ENCODE peak calls at places on chromosomes 12 and 14, in ten cellular contexts. One of them, this sample, is unnamed. For H3K36me3, the result is how much of the 10 kb centered on the place peaks cover.

GRCh38 chr14:95979339-95980042 is 59.7 kb upstream of the C14orf132 start:
- DNase-seq in psoas muscle: no peak
- DNase-seq in right atrium auricular region: no peak
- DNase-seq in ascending aorta: no peak
- DNase-seq in body of pancreas: peak
- DNase-seq in mammary epithelial cell: no peak
- DNase-seq in heart left ventricle: no peak
- DNase-seq in gastrocnemius medialis: no peak
- DNase-seq in thoracic aorta: no peak
- DNase-seq in K562: no peak
- DNase-seq in this sample: no peak

GRCh38 chr12:52251367-52252055 is 18.5 kb downstream of the KRT7 start:
- DNase-seq in thoracic aorta: no peak
- DNase-seq in K562: no peak
- DNase-seq in psoas muscle: no peak
- DNase-seq in heart left ventricle: no peak
- DNase-seq in mammary epithelial cell: no peak
- DNase-seq in right atrium auricular region: no peak
- DNase-seq in gastrocnemius medialis: no peak
- DNase-seq in body of pancreas: no peak
- DNase-seq in ascending aorta: peak
- DNase-seq in this sample: no peak

GRCh38 chr12:47272412-47273190 is 192.8 kb upstream of the AMIGO2 start:
- DNase-seq in thoracic aorta: no peak
- DNase-seq in K562: peak
- DNase-seq in ascending aorta: no peak
- DNase-seq in psoas muscle: no peak
- DNase-seq in right atrium auricular region: no peak
- DNase-seq in heart left ventricle: no peak
- DNase-seq in body of pancreas: no peak
- DNase-seq in gastrocnemius medialis: no peak
- DNase-seq in mammary epithelial cell: peak
- DNase-seq in this sample: peak

GRCh38 chr14:64113279-64113678 is 180.9 kb downstream of the ESR2 start:
- DNase-seq in mammary epithelial cell: no peak
- DNase-seq in psoas muscle: peak
- DNase-seq in body of pancreas: peak
- DNase-seq in gastrocnemius medialis: peak
- DNase-seq in thoracic aorta: no peak
- DNase-seq in heart left ventricle: peak
- DNase-seq in ascending aorta: no peak
- DNase-seq in right atrium auricular region: no peak
- DNase-seq in K562: no peak
- DNase-seq in this sample: no peak

GRCh38 chr14:44898547-44898946 is 63.2 kb downstream of the KLHL28 start:
- DNase-seq in body of pancreas: no peak
- DNase-seq in heart left ventricle: no peak
- DNase-seq in gastrocnemius medialis: no peak
- DNase-seq in thoracic aorta: no peak
- DNase-seq in mammary epithelial cell: no peak
- DNase-seq in K562: no peak
- DNase-seq in right atrium auricular region: no peak
- DNase-seq in psoas muscle: no peak
- DNase-seq in ascending aorta: no peak
- DNase-seq in this sample: peak

GRCh38 chr12:116736962-116737773 is 701 bp downstream of the SPRING1 start:
- DNase-seq in body of pancreas: peak
- DNase-seq in K562: peak
- DNase-seq in heart left ventricle: no peak
- DNase-seq in mammary epithelial cell: peak
- DNase-seq in thoracic aorta: no peak
- DNase-seq in ascending aorta: no peak
- DNase-seq in gastrocnemius medialis: no peak
- DNase-seq in psoas muscle: no peak
- DNase-seq in right atrium auricular region: no peak
- DNase-seq in this sample: no peak

GRCh38 chr14:54653764-54654469 is 87.0 kb downstream of the SAMD4A start:
- DNase-seq in K562: no peak
- DNase-seq in mammary epithelial cell: peak
- DNase-seq in right atrium auricular region: peak
- DNase-seq in thoracic aorta: no peak
- DNase-seq in heart left ventricle: peak
- DNase-seq in ascending aorta: peak
- DNase-seq in body of pancreas: peak
- DNase-seq in psoas muscle: peak
- DNase-seq in gastrocnemius medialis: peak
- DNase-seq in this sample: no peak

GRCh38 chr12:85363382-85364190 is 83.6 kb downstream of the ALX1 start:
- DNase-seq in K562: no peak
- DNase-seq in thoracic aorta: no peak
- DNase-seq in mammary epithelial cell: no peak
- DNase-seq in psoas muscle: no peak
- DNase-seq in body of pancreas: no peak
- DNase-seq in heart left ventricle: no peak
- DNase-seq in right atrium auricular region: no peak
- DNase-seq in gastrocnemius medialis: no peak
- DNase-seq in ascending aorta: no peak
- DNase-seq in this sample: no peak

GRCh38 chr14:65025818-65026217 is 39.1 kb downstream of the FNTB start:
- DNase-seq in mammary epithelial cell: no peak
- DNase-seq in body of pancreas: no peak
- DNase-seq in thoracic aorta: no peak
- DNase-seq in heart left ventricle: no peak
- DNase-seq in psoas muscle: no peak
- DNase-seq in K562: no peak
- DNase-seq in right atrium auricular region: no peak
- DNase-seq in gastrocnemius medialis: no peak
- DNase-seq in ascending aorta: no peak
- DNase-seq in this sample: no peak

GRCh38 chr12:111451649-111452129 is 46.0 kb downstream of the SH2B3 start:
- DNase-seq in gastrocnemius medialis: no peak
- DNase-seq in K562: peak
- DNase-seq in psoas muscle: no peak
- DNase-seq in right atrium auricular region: peak
- DNase-seq in heart left ventricle: no peak
- DNase-seq in ascending aorta: no peak
- DNase-seq in thoracic aorta: no peak
- DNase-seq in mammary epithelial cell: peak
- DNase-seq in body of pancreas: no peak
- DNase-seq in this sample: peak

GRCh38 chr14:96538663-96539317 is 36.6 kb downstream of the PAPOLA start:
- DNase-seq in gastrocnemius medialis: no peak
- DNase-seq in psoas muscle: no peak
- DNase-seq in right atrium auricular region: no peak
- DNase-seq in mammary epithelial cell: no peak
- DNase-seq in body of pancreas: no peak
- DNase-seq in ascending aorta: no peak
- DNase-seq in thoracic aorta: no peak
- DNase-seq in heart left ventricle: no peak
- DNase-seq in K562: no peak
- DNase-seq in this sample: peak

DNA sequence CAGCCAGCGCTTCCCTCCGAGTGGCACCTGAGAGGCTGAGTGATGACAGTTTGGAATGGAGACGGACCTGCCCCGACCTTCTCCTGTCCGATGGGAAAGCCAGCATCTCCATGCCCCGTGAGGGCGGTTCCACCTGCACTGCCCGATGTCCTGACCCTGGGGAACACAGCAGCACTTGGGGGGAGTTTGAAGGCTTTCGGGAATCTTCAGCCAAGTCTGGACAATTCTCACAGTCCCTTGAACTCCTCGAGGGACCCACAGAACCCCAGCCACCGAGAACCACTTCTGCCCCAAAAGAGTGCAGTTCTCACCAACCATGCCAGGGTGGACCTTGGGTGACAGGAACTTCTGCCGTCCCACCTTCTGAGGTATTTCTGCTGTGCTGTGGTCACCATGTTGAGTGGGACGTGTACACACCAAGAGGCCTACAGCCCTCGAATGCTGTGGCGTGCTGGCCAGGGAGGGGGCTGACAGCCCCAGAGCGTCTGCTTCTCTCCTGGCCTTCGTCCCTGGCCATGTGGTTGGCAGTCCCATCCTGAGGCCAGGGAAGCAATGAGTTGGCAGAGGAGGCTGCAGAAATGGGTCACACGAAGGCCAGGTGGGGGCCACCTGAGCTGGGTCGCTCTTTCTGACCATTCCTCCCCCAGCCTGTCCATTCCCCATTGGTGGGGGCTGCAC is 1.0 kb downstream of the CLBA1 start:
- DNase-seq in K562: no peak
- DNase-seq in body of pancreas: no peak
- DNase-seq in ascending aorta: no peak
- DNase-seq in gastrocnemius medialis: no peak
- DNase-seq in thoracic aorta: no peak
- DNase-seq in right atrium auricular region: no peak
- DNase-seq in psoas muscle: no peak
- DNase-seq in heart left ventricle: no peak
- DNase-seq in mammary epithelial cell: no peak
- DNase-seq in this sample: no peak
- H3K4me3 ChIP-seq in K562: peak
- H3K4me3 ChIP-seq in body of pancreas: peak
- H3K4me3 ChIP-seq in ascending aorta: peak
- H3K4me3 ChIP-seq in gastrocnemius medialis: peak
- H3K4me3 ChIP-seq in thoracic aorta: peak
- H3K4me3 ChIP-seq in right atrium auricular region: peak
- H3K4me3 ChIP-seq in psoas muscle: peak
- H3K4me3 ChIP-seq in heart left ventricle: peak
- H3K4me3 ChIP-seq in mammary epithelial cell: peak
- H3K4me3 ChIP-seq in this sample: peak

GRCh38 chr12:6335451-6336078 is 6.3 kb downstream of the TNFRSF1A start:
- DNase-seq in K562: peak
- DNase-seq in thoracic aorta: peak
- DNase-seq in heart left ventricle: peak
- DNase-seq in psoas muscle: peak
- DNase-seq in ascending aorta: peak
- DNase-seq in right atrium auricular region: peak
- DNase-seq in body of pancreas: peak
- DNase-seq in mammary epithelial cell: peak
- DNase-seq in gastrocnemius medialis: peak
- DNase-seq in this sample: peak
- TF ChIP-seq CTCF in K562: peak
- TF ChIP-seq CTCF in thoracic aorta: peak
- TF ChIP-seq CTCF in heart left ventricle: peak
- TF ChIP-seq CTCF in psoas muscle: peak
- TF ChIP-seq CTCF in ascending aorta: peak
- TF ChIP-seq CTCF in right atrium auricular region: peak
- TF ChIP-seq CTCF in body of pancreas: peak
- TF ChIP-seq CTCF in mammary epithelial cell: peak
- TF ChIP-seq CTCF in gastrocnemius medialis: peak
- TF ChIP-seq CTCF in this sample: peak

DNA sequence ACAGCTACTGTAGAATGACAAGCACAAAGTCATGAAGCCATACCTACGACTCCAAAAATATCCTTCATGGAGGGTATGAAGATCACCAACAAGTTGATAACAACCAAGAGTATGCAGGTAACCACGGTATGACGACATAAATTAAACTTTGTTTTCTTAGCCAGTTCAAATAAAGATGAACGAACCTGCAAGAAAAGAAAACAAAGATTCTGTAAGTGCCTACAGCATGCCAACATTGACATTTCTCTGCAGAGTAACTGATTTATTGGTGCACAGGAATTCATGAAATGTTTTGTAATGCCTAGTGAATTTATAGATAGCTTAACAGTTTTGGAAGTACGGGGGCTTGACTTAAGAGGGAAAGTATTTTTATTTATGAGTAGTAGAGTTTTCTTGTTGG is 71.0 kb downstream of the SLC38A1 start:
- DNase-seq in thoracic aorta: no peak
- DNase-seq in heart left ventricle: no peak
- DNase-seq in body of pancreas: no peak
- DNase-seq in gastrocnemius medialis: no peak
- DNase-seq in right atrium auricular region: no peak
- DNase-seq in mammary epithelial cell: no peak
- DNase-seq in psoas muscle: no peak
- DNase-seq in K562: no peak
- DNase-seq in ascending aorta: no peak
- DNase-seq in this sample: no peak
- H3K36me3 ChIP-seq in thoracic aorta: under half
- H3K36me3 ChIP-seq in heart left ventricle: under half
- H3K36me3 ChIP-seq in body of pancreas: under half
- H3K36me3 ChIP-seq in gastrocnemius medialis: under half
- H3K36me3 ChIP-seq in right atrium auricular region: under half
- H3K36me3 ChIP-seq in mammary epithelial cell: half or more
- H3K36me3 ChIP-seq in psoas muscle: under half
- H3K36me3 ChIP-seq in K562: half or more
- H3K36me3 ChIP-seq in ascending aorta: under half
- H3K36me3 ChIP-seq in this sample: under half

GRCh38 chr14:56271988-56272387 is 153.8 kb downstream of the PELI2 start:
- DNase-seq in thoracic aorta: no peak
- DNase-seq in ascending aorta: no peak
- DNase-seq in body of pancreas: no peak
- DNase-seq in heart left ventricle: no peak
- DNase-seq in psoas muscle: no peak
- DNase-seq in K562: no peak
- DNase-seq in gastrocnemius medialis: no peak
- DNase-seq in mammary epithelial cell: no peak
- DNase-seq in right atrium auricular region: no peak
- DNase-seq in this sample: peak

GRCh38 chr14:56268039-56268438 is 149.8 kb downstream of the PELI2 start:
- DNase-seq in ascending aorta: no peak
- DNase-seq in mammary epithelial cell: no peak
- DNase-seq in heart left ventricle: no peak
- DNase-seq in body of pancreas: no peak
- DNase-seq in K562: no peak
- DNase-seq in right atrium auricular region: no peak
- DNase-seq in gastrocnemius medialis: no peak
- DNase-seq in thoracic aorta: no peak
- DNase-seq in psoas muscle: no peak
- DNase-seq in this sample: peak

GRCh38 chr14:56273151-56273550 is 154.9 kb downstream of the PELI2 start:
- DNase-seq in mammary epithelial cell: no peak
- DNase-seq in right atrium auricular region: no peak
- DNase-seq in ascending aorta: no peak
- DNase-seq in thoracic aorta: no peak
- DNase-seq in body of pancreas: no peak
- DNase-seq in psoas muscle: peak
- DNase-seq in K562: no peak
- DNase-seq in heart left ventricle: peak
- DNase-seq in gastrocnemius medialis: peak
- DNase-seq in this sample: no peak

GRCh38 chr14:56273949-56274348 is 155.7 kb downstream of the PELI2 start:
- DNase-seq in heart left ventricle: no peak
- DNase-seq in gastrocnemius medialis: no peak
- DNase-seq in right atrium auricular region: no peak
- DNase-seq in mammary epithelial cell: no peak
- DNase-seq in K562: no peak
- DNase-seq in thoracic aorta: no peak
- DNase-seq in ascending aorta: no peak
- DNase-seq in psoas muscle: no peak
- DNase-seq in body of pancreas: no peak
- DNase-seq in this sample: no peak

DNA sequence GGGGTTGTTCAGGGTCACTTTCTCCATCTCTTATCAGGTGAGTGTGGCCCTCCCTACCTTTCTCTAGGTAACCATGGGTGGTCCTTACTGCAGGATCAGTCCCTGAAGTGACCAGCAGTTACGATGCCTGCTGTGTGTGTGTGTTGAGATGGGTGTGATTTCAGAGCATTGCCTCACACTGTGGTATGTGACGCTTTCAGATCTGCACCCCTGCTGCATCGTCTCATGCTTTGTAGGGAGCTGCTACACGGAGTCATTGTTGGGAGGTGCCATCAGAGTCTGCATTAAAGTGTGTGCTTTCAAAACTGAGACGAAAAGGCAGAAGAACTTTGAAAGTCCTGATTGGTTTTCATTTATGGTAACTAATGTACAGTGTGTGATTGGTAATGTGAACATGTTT is 150.4 kb downstream of the PELI2 start:
- DNase-seq in body of pancreas: no peak
- DNase-seq in right atrium auricular region: no peak
- DNase-seq in psoas muscle: no peak
- DNase-seq in K562: no peak
- DNase-seq in gastrocnemius medialis: no peak
- DNase-seq in heart left ventricle: no peak
- DNase-seq in ascending aorta: no peak
- DNase-seq in mammary epithelial cell: no peak
- DNase-seq in thoracic aorta: no peak
- DNase-seq in this sample: no peak
- H3K4me3 ChIP-seq in body of pancreas: no peak
- H3K4me3 ChIP-seq in right atrium auricular region: no peak
- H3K4me3 ChIP-seq in psoas muscle: no peak
- H3K4me3 ChIP-seq in K562: no peak
- H3K4me3 ChIP-seq in gastrocnemius medialis: no peak
- H3K4me3 ChIP-seq in heart left ventricle: no peak
- H3K4me3 ChIP-seq in ascending aorta: no peak
- H3K4me3 ChIP-seq in mammary epithelial cell: no peak
- H3K4me3 ChIP-seq in thoracic aorta: no peak
- H3K4me3 ChIP-seq in this sample: no peak

This sample was measured in bronchial epithelial cell.